ENCODE peak calls at places on chromosomes 3 and 15, in eight cellular contexts. One of them, this sample, is unnamed.
A peak's percentile ranks its signal among the peaks of the same experiment; 100 is the strongest.

GRCh38 chr3:162034368-162034767 is 537.8 kb downstream of the OTOL1 start:
- DNase-seq in GM23248: peak; percentile 61
- DNase-seq in naive thymus-derived CD4-positive, alpha-beta T cell: no peak
- DNase-seq in brain microvascular endothelial cell: peak; percentile 58
- DNase-seq in SK-N-SH: no peak
- DNase-seq in IMR-90: peak; percentile 54
- DNase-seq in adipocyte: peak; percentile 41
- DNase-seq in hepatocyte: no peak
- DNase-seq in this sample: no peak

GRCh38 chr15:81334768-81335447 is 11.0 kb upstream of the STARD5 start:
- DNase-seq in GM23248: no peak
- DNase-seq in naive thymus-derived CD4-positive, alpha-beta T cell: no peak
- DNase-seq in brain microvascular endothelial cell: no peak
- DNase-seq in SK-N-SH: no peak
- DNase-seq in IMR-90: no peak
- DNase-seq in adipocyte: no peak
- DNase-seq in hepatocyte: peak; percentile 48
- DNase-seq in this sample: no peak

GRCh38 chr3:136255672-136256406 is 5.7 kb downstream of the PCCB start:
- DNase-seq in GM23248: no peak
- DNase-seq in naive thymus-derived CD4-positive, alpha-beta T cell: no peak
- DNase-seq in brain microvascular endothelial cell: no peak
- DNase-seq in SK-N-SH: no peak
- DNase-seq in IMR-90: no peak
- DNase-seq in adipocyte: no peak
- DNase-seq in hepatocyte: peak; percentile 71
- DNase-seq in this sample: no peak

GRCh38 chr15:52011711-52012144 is 7.3 kb upstream of the MAPK6 start:
- DNase-seq in GM23248: no peak
- DNase-seq in naive thymus-derived CD4-positive, alpha-beta T cell: no peak
- DNase-seq in brain microvascular endothelial cell: no peak
- DNase-seq in SK-N-SH: no peak
- DNase-seq in IMR-90: no peak
- DNase-seq in adipocyte: peak; percentile 20
- DNase-seq in hepatocyte: no peak
- DNase-seq in this sample: no peak

GRCh38 chr3:192445768-192446644 is 281.3 kb downstream of the FGF12 start:
- DNase-seq in GM23248: peak; percentile 58
- DNase-seq in naive thymus-derived CD4-positive, alpha-beta T cell: no peak
- DNase-seq in brain microvascular endothelial cell: no peak
- DNase-seq in SK-N-SH: no peak
- DNase-seq in IMR-90: no peak
- DNase-seq in adipocyte: peak; percentile 54
- DNase-seq in hepatocyte: no peak
- DNase-seq in this sample: no peak

GRCh38 chr15:25385986-25386385 is 52.8 kb downstream of the UBE3A start:
- DNase-seq in GM23248: no peak
- DNase-seq in naive thymus-derived CD4-positive, alpha-beta T cell: no peak
- DNase-seq in brain microvascular endothelial cell: no peak
- DNase-seq in SK-N-SH: no peak
- DNase-seq in IMR-90: no peak
- DNase-seq in adipocyte: no peak
- DNase-seq in hepatocyte: peak; percentile 11
- DNase-seq in this sample: no peak

GRCh38 chr3:174424656-174425055 is 434.5 kb upstream of the NAALADL2 start:
- DNase-seq in GM23248: no peak
- DNase-seq in naive thymus-derived CD4-positive, alpha-beta T cell: no peak
- DNase-seq in brain microvascular endothelial cell: no peak
- DNase-seq in SK-N-SH: no peak
- DNase-seq in IMR-90: no peak
- DNase-seq in adipocyte: no peak
- DNase-seq in hepatocyte: no peak
- DNase-seq in this sample: no peak

GRCh38 chr3:120435621-120436020 is 15.2 kb downstream of the FSTL1 start:
- DNase-seq in GM23248: peak; percentile 76
- DNase-seq in naive thymus-derived CD4-positive, alpha-beta T cell: no peak
- DNase-seq in brain microvascular endothelial cell: peak; percentile 53
- DNase-seq in SK-N-SH: no peak
- DNase-seq in IMR-90: peak; percentile 73
- DNase-seq in adipocyte: peak; percentile 70
- DNase-seq in hepatocyte: peak; percentile 16
- DNase-seq in this sample: no peak

GRCh38 chr15:47188766-47189507 is 528.4 kb upstream of the SEMA6D start:
- DNase-seq in GM23248: no peak
- DNase-seq in naive thymus-derived CD4-positive, alpha-beta T cell: no peak
- DNase-seq in brain microvascular endothelial cell: no peak
- DNase-seq in SK-N-SH: no peak
- DNase-seq in IMR-90: no peak
- DNase-seq in adipocyte: no peak
- DNase-seq in hepatocyte: no peak
- DNase-seq in this sample: no peak

GRCh38 chr3:111845996-111846395 is 13.1 kb upstream of the PHLDB2 start:
- DNase-seq in GM23248: peak; percentile 40
- DNase-seq in naive thymus-derived CD4-positive, alpha-beta T cell: no peak
- DNase-seq in brain microvascular endothelial cell: peak; percentile 39
- DNase-seq in SK-N-SH: no peak
- DNase-seq in IMR-90: peak; percentile 76
- DNase-seq in adipocyte: peak; percentile 43
- DNase-seq in hepatocyte: no peak
- DNase-seq in this sample: no peak

GRCh38 chr3:84885199-84885882 is 73.4 kb upstream of the CADM2 start:
- DNase-seq in GM23248: no peak
- DNase-seq in naive thymus-derived CD4-positive, alpha-beta T cell: no peak
- DNase-seq in brain microvascular endothelial cell: no peak
- DNase-seq in SK-N-SH: no peak
- DNase-seq in IMR-90: no peak
- DNase-seq in adipocyte: no peak
- DNase-seq in hepatocyte: no peak
- DNase-seq in this sample: peak; percentile 36

GRCh38 chr15:72222433-72222832 is 8.6 kb downstream of the PKM start:
- DNase-seq in GM23248: peak; percentile 89
- DNase-seq in naive thymus-derived CD4-positive, alpha-beta T cell: no peak
- DNase-seq in brain microvascular endothelial cell: no peak
- DNase-seq in SK-N-SH: no peak
- DNase-seq in IMR-90: no peak
- DNase-seq in adipocyte: peak; percentile 75
- DNase-seq in hepatocyte: no peak
- DNase-seq in this sample: no peak

GRCh38 chr3:10317311-10317960 is 3.5 kb downstream of the SEC13 start:
- DNase-seq in GM23248: no peak
- DNase-seq in naive thymus-derived CD4-positive, alpha-beta T cell: no peak
- DNase-seq in brain microvascular endothelial cell: no peak
- DNase-seq in SK-N-SH: no peak
- DNase-seq in IMR-90: no peak
- DNase-seq in adipocyte: no peak
- DNase-seq in hepatocyte: peak; percentile 40
- DNase-seq in this sample: no peak

GRCh38 chr3:56633602-56634371 is 49.3 kb downstream of the TASOR start:
- DNase-seq in GM23248: no peak
- DNase-seq in naive thymus-derived CD4-positive, alpha-beta T cell: no peak
- DNase-seq in brain microvascular endothelial cell: no peak
- DNase-seq in SK-N-SH: no peak
- DNase-seq in IMR-90: no peak
- DNase-seq in adipocyte: no peak
- DNase-seq in hepatocyte: no peak
- DNase-seq in this sample: no peak

GRCh38 chr3:165395188-165395587 is 199.0 kb upstream of the SLITRK3 start:
- DNase-seq in GM23248: no peak
- DNase-seq in naive thymus-derived CD4-positive, alpha-beta T cell: no peak
- DNase-seq in brain microvascular endothelial cell: no peak
- DNase-seq in SK-N-SH: no peak
- DNase-seq in IMR-90: no peak
- DNase-seq in adipocyte: no peak
- DNase-seq in hepatocyte: no peak
- DNase-seq in this sample: no peak

GRCh38 chr3:145094355-145094941 is 1066.5 kb downstream of the PLOD2 start:
- DNase-seq in GM23248: peak; percentile 60
- DNase-seq in naive thymus-derived CD4-positive, alpha-beta T cell: no peak
- DNase-seq in brain microvascular endothelial cell: peak; percentile 92
- DNase-seq in SK-N-SH: no peak
- DNase-seq in IMR-90: peak; percentile 54
- DNase-seq in adipocyte: peak; percentile 87
- DNase-seq in hepatocyte: peak; percentile 73
- DNase-seq in this sample: no peak

GRCh38 chr3:15636028-15636709 is 34.6 kb downstream of the BTD start:
- DNase-seq in GM23248: peak; percentile 97
- DNase-seq in naive thymus-derived CD4-positive, alpha-beta T cell: peak; percentile 43
- DNase-seq in brain microvascular endothelial cell: peak; percentile 93
- DNase-seq in SK-N-SH: no peak
- DNase-seq in IMR-90: peak; percentile 96
- DNase-seq in adipocyte: peak; percentile 86
- DNase-seq in hepatocyte: no peak
- DNase-seq in this sample: no peak

DNA sequence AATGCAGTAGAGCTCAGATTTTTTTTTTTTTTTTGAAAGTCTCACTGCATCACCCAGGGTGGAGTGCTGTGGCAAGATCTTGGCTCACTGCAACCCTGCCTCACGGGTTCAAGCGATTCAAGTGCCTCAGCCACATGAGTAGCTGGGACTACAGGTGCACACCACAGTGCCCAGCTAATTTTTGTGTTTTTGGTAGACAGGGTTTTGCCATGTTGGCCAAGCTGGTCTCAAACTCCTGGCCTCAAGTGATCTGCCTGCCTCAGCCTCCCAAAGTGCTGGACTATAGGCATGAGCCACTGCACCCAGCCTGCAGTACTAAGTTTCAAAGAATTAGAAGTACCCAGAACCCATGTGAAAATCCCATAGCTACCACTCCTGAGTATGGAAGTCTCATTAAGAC is 14.5 kb downstream of the TRIM59 start:
- DNase-seq in GM23248: no peak
- DNase-seq in naive thymus-derived CD4-positive, alpha-beta T cell: no peak
- DNase-seq in brain microvascular endothelial cell: no peak
- DNase-seq in SK-N-SH: no peak
- DNase-seq in IMR-90: no peak
- DNase-seq in adipocyte: no peak
- DNase-seq in hepatocyte: no peak
- DNase-seq in this sample: no peak
- H3K36me3 ChIP-seq in GM23248: peaks cover 46% of the 10 kb centered on the region
- H3K36me3 ChIP-seq in naive thymus-derived CD4-positive, alpha-beta T cell: no peaks in the 10 kb centered on the region
- H3K36me3 ChIP-seq in brain microvascular endothelial cell: peaks cover 30% of the 10 kb centered on the region
- H3K36me3 ChIP-seq in SK-N-SH: peaks cover 85% of the 10 kb centered on the region
- H3K36me3 ChIP-seq in IMR-90: peaks cover 14% of the 10 kb centered on the region
- H3K36me3 ChIP-seq in adipocyte: peaks cover 35% of the 10 kb centered on the region
- H3K36me3 ChIP-seq in hepatocyte: no peaks in the 10 kb centered on the region
- H3K36me3 ChIP-seq in this sample: peaks cover 13% of the 10 kb centered on the region

GRCh38 chr15:98955331-98955730 is 52.3 kb downstream of the PGPEP1L start:
- DNase-seq in GM23248: peak; percentile 21
- DNase-seq in naive thymus-derived CD4-positive, alpha-beta T cell: no peak
- DNase-seq in brain microvascular endothelial cell: no peak
- DNase-seq in SK-N-SH: no peak
- DNase-seq in IMR-90: no peak
- DNase-seq in adipocyte: no peak
- DNase-seq in hepatocyte: no peak
- DNase-seq in this sample: no peak

GRCh38 chr15:98957655-98958054 is 49.9 kb downstream of the PGPEP1L start:
- DNase-seq in GM23248: no peak
- DNase-seq in naive thymus-derived CD4-positive, alpha-beta T cell: no peak
- DNase-seq in brain microvascular endothelial cell: no peak
- DNase-seq in SK-N-SH: no peak
- DNase-seq in IMR-90: no peak
- DNase-seq in adipocyte: no peak
- DNase-seq in hepatocyte: no peak
- DNase-seq in this sample: no peak

GRCh38 chr15:98958076-98958475 is 49.5 kb downstream of the PGPEP1L start:
- DNase-seq in GM23248: no peak
- DNase-seq in naive thymus-derived CD4-positive, alpha-beta T cell: no peak
- DNase-seq in brain microvascular endothelial cell: no peak
- DNase-seq in SK-N-SH: no peak
- DNase-seq in IMR-90: no peak
- DNase-seq in adipocyte: no peak
- DNase-seq in hepatocyte: no peak
- DNase-seq in this sample: no peak

GRCh38 chr15:98955980-98956723 is 51.4 kb downstream of the PGPEP1L start:
- DNase-seq in GM23248: no peak
- DNase-seq in naive thymus-derived CD4-positive, alpha-beta T cell: no peak
- DNase-seq in brain microvascular endothelial cell: no peak
- DNase-seq in SK-N-SH: no peak
- DNase-seq in IMR-90: no peak
- DNase-seq in adipocyte: no peak
- DNase-seq in hepatocyte: no peak
- DNase-seq in this sample: no peak

DNA sequence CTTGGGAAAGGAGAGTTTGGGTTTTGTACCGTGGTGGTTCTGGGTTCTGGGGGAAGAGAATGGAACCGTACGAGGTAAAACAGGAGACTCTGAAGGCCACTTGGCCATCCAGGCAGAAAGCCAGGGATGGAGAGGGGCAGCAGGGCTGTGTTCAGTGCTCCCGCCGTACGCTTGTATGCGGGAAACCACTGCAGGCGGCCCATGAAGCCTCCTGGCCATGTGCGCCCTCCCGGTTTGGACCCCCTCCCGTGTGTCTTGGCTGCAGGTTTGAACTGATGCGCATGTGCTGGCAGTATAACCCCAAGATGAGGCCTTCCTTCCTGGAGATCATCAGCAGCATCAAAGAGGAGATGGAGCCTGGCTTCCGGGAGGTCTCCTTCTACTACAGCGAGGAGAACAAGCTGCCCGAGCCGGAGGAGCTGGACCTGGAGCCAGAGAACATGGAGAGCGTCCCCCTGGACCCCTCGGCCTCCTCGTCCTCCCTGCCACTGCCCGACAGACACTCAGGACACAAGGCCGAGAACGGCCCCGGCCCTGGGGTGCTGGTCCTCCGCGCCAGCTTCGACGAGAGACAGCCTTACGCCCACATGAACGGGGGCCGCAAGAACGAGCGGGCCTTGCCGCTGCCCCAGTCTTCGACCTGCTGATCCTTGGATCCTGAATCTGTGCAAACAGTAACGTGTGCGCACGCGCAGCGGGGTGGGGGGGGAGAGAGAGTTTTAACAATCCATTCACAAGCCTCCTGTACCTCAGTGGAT is 50.6 kb downstream of the PGPEP1L start:
- DNase-seq in GM23248: no peak
- DNase-seq in naive thymus-derived CD4-positive, alpha-beta T cell: no peak
- DNase-seq in brain microvascular endothelial cell: no peak
- DNase-seq in SK-N-SH: no peak
- DNase-seq in IMR-90: no peak
- DNase-seq in adipocyte: no peak
- DNase-seq in hepatocyte: no peak
- DNase-seq in this sample: no peak
- H3K36me3 ChIP-seq in GM23248: peaks cover 45% of the 10 kb centered on the region
- H3K36me3 ChIP-seq in naive thymus-derived CD4-positive, alpha-beta T cell: peaks cover 16% of the 10 kb centered on the region
- H3K36me3 ChIP-seq in brain microvascular endothelial cell: peaks cover 36% of the 10 kb centered on the region
- H3K36me3 ChIP-seq in SK-N-SH: peaks cover 18% of the 10 kb centered on the region
- H3K36me3 ChIP-seq in IMR-90: peaks cover 68% of the 10 kb centered on the region
- H3K36me3 ChIP-seq in adipocyte: peaks cover 41% of the 10 kb centered on the region
- H3K36me3 ChIP-seq in hepatocyte: no peaks in the 10 kb centered on the region
- H3K36me3 ChIP-seq in this sample: peaks cover 30% of the 10 kb centered on the region

GRCh38 chr15:43346305-43346704 is 15.9 kb upstream of the LCMT2 start:
- DNase-seq in GM23248: no peak
- DNase-seq in naive thymus-derived CD4-positive, alpha-beta T cell: no peak
- DNase-seq in brain microvascular endothelial cell: no peak
- DNase-seq in SK-N-SH: no peak
- DNase-seq in IMR-90: no peak
- DNase-seq in adipocyte: no peak
- DNase-seq in hepatocyte: no peak
- DNase-seq in this sample: no peak
- H3K36me3 ChIP-seq in GM23248: peaks cover 27% of the 10 kb centered on the region
- H3K36me3 ChIP-seq in naive thymus-derived CD4-positive, alpha-beta T cell: no peaks in the 10 kb centered on the region
- H3K36me3 ChIP-seq in brain microvascular endothelial cell: no peaks in the 10 kb centered on the region
- H3K36me3 ChIP-seq in SK-N-SH: peaks cover 47% of the 10 kb centered on the region
- H3K36me3 ChIP-seq in IMR-90: peaks cover 10% of the 10 kb centered on the region
- H3K36me3 ChIP-seq in adipocyte: peaks cover 68% of the 10 kb centered on the region
- H3K36me3 ChIP-seq in hepatocyte: no peaks in the 10 kb centered on the region
- H3K36me3 ChIP-seq in this sample: no peaks in the 10 kb centered on the region

GRCh38 chr15:100614336-100614735 is 11.9 kb downstream of the ASB7 start:
- DNase-seq in GM23248: no peak
- DNase-seq in naive thymus-derived CD4-positive, alpha-beta T cell: no peak
- DNase-seq in brain microvascular endothelial cell: no peak
- DNase-seq in SK-N-SH: no peak
- DNase-seq in IMR-90: no peak
- DNase-seq in adipocyte: no peak
- DNase-seq in hepatocyte: no peak
- DNase-seq in this sample: no peak
- H3K36me3 ChIP-seq in GM23248: peaks cover 24% of the 10 kb centered on the region
- H3K36me3 ChIP-seq in naive thymus-derived CD4-positive, alpha-beta T cell: no peaks in the 10 kb centered on the region
- H3K36me3 ChIP-seq in brain microvascular endothelial cell: peaks cover 15% of the 10 kb centered on the region
- H3K36me3 ChIP-seq in SK-N-SH: peaks cover 45% of the 10 kb centered on the region
- H3K36me3 ChIP-seq in IMR-90: peaks cover 20% of the 10 kb centered on the region
- H3K36me3 ChIP-seq in adipocyte: peaks cover 38% of the 10 kb centered on the region
- H3K36me3 ChIP-seq in hepatocyte: no peaks in the 10 kb centered on the region
- H3K36me3 ChIP-seq in this sample: peaks cover 4% of the 10 kb centered on the region